ENCODE peak calls at places on chromosome 9, in four cellular contexts. One of them, this sample, is unnamed.
A peak's percentile ranks its signal among the peaks of the same experiment; 100 is the strongest.

GRCh38 chr9:110141118-110141797 is 66.7 kb downstream of the C9orf152 start:
- DNase-seq in CD8-positive, alpha-beta T cell: no peak
- DNase-seq in pancreas: peak; percentile 37
- DNase-seq in astrocyte of the spinal cord: peak; percentile 90
- DNase-seq in this sample: peak; percentile 97

GRCh38 chr9:27340876-27341540 is 44.1 kb upstream of the EQTN start:
- DNase-seq in astrocyte of the spinal cord: peak; percentile 10
- DNase-seq in pancreas: no peak
- DNase-seq in CD8-positive, alpha-beta T cell: no peak
- DNase-seq in this sample: no peak

GRCh38 chr9:19117039-19117716 is 10.1 kb downstream of the PLIN2 start:
- DNase-seq in pancreas: no peak
- DNase-seq in astrocyte of the spinal cord: no peak
- DNase-seq in CD8-positive, alpha-beta T cell: no peak
- DNase-seq in this sample: no peak

GRCh38 chr9:11142965-11143738 is 530.4 kb upstream of the PTPRD start:
- DNase-seq in CD8-positive, alpha-beta T cell: no peak
- DNase-seq in astrocyte of the spinal cord: no peak
- DNase-seq in pancreas: no peak
- DNase-seq in this sample: no peak

GRCh38 chr9:91583996-91584395 is 160.4 kb upstream of the NFIL3 start:
- DNase-seq in astrocyte of the spinal cord: no peak
- DNase-seq in pancreas: no peak
- DNase-seq in CD8-positive, alpha-beta T cell: no peak
- DNase-seq in this sample: no peak

GRCh38 chr9:92631452-92632211 is 38.3 kb downstream of the IPPK start:
- DNase-seq in astrocyte of the spinal cord: peak; percentile 22
- DNase-seq in CD8-positive, alpha-beta T cell: no peak
- DNase-seq in pancreas: no peak
- DNase-seq in this sample: no peak

GRCh38 chr9:96382175-96382574 is 1.3 kb downstream of the SLC35D2 start:
- DNase-seq in CD8-positive, alpha-beta T cell: no peak
- DNase-seq in pancreas: no peak
- DNase-seq in astrocyte of the spinal cord: no peak
- DNase-seq in this sample: no peak

GRCh38 chr9:89759563-89759962 is 154.8 kb downstream of the GADD45G start:
- DNase-seq in CD8-positive, alpha-beta T cell: no peak
- DNase-seq in astrocyte of the spinal cord: no peak
- DNase-seq in pancreas: no peak
- DNase-seq in this sample: no peak

GRCh38 chr9:112831281-112831851 is 59.3 kb downstream of the SLC46A2 start:
- DNase-seq in CD8-positive, alpha-beta T cell: no peak
- DNase-seq in astrocyte of the spinal cord: peak; percentile 9
- DNase-seq in pancreas: no peak
- DNase-seq in this sample: no peak

GRCh38 chr9:79061766-79062165 is 510.0 kb upstream of the TLE4 start:
- DNase-seq in pancreas: no peak
- DNase-seq in CD8-positive, alpha-beta T cell: no peak
- DNase-seq in astrocyte of the spinal cord: no peak
- DNase-seq in this sample: peak; percentile 60

GRCh38 chr9:97438666-97439065 is 26.8 kb downstream of the TDRD7 start:
- DNase-seq in CD8-positive, alpha-beta T cell: no peak
- DNase-seq in pancreas: no peak
- DNase-seq in astrocyte of the spinal cord: no peak
- DNase-seq in this sample: peak; percentile 11

GRCh38 chr9:101711330-101711941 is 27.0 kb downstream of the GRIN3A start:
- DNase-seq in pancreas: no peak
- DNase-seq in CD8-positive, alpha-beta T cell: peak; percentile 10
- DNase-seq in astrocyte of the spinal cord: no peak
- DNase-seq in this sample: no peak

GRCh38 chr9:127921592-127922120 is 4.8 kb upstream of the ST6GALNAC4 start:
- DNase-seq in astrocyte of the spinal cord: peak; percentile 46
- DNase-seq in CD8-positive, alpha-beta T cell: peak; percentile 81
- DNase-seq in pancreas: no peak
- DNase-seq in this sample: no peak

GRCh38 chr9:101028346-101029299 is at the start of gene PLPPR1:
- DNase-seq in CD8-positive, alpha-beta T cell: no peak
- DNase-seq in pancreas: peak; percentile 81
- DNase-seq in astrocyte of the spinal cord: peak; percentile 33
- DNase-seq in this sample: no peak

GRCh38 chr9:90038778-90039177 is 434.0 kb downstream of the GADD45G start:
- DNase-seq in CD8-positive, alpha-beta T cell: no peak
- DNase-seq in astrocyte of the spinal cord: no peak
- DNase-seq in pancreas: no peak
- DNase-seq in this sample: no peak

GRCh38 chr9:114452219-114453169 is 52.8 kb downstream of the WHRN start:
- DNase-seq in CD8-positive, alpha-beta T cell: no peak
- DNase-seq in astrocyte of the spinal cord: no peak
- DNase-seq in pancreas: no peak
- DNase-seq in this sample: no peak

GRCh38 chr9:121550569-121551512 is 51.2 kb upstream of the GGTA1 start:
- DNase-seq in CD8-positive, alpha-beta T cell: peak; percentile 68
- DNase-seq in pancreas: peak; percentile 72
- DNase-seq in astrocyte of the spinal cord: peak; percentile 55
- DNase-seq in this sample: peak; percentile 33

GRCh38 chr9:124742940-124743339 is 28.2 kb downstream of the NR6A1 start:
- DNase-seq in pancreas: no peak
- DNase-seq in CD8-positive, alpha-beta T cell: no peak
- DNase-seq in astrocyte of the spinal cord: no peak
- DNase-seq in this sample: no peak

GRCh38 chr9:73583590-73583989 is 431.9 kb downstream of the ANXA1 start:
- DNase-seq in CD8-positive, alpha-beta T cell: no peak
- DNase-seq in astrocyte of the spinal cord: peak; percentile 67
- DNase-seq in pancreas: no peak
- DNase-seq in this sample: no peak

GRCh38 chr9:99713838-99714306 is 107.8 kb upstream of the NR4A3 start:
- DNase-seq in pancreas: no peak
- DNase-seq in CD8-positive, alpha-beta T cell: no peak
- DNase-seq in astrocyte of the spinal cord: no peak
- DNase-seq in this sample: no peak

GRCh38 chr9:34203275-34204010 is 24.6 kb downstream of the UBAP1 start:
- DNase-seq in pancreas: no peak
- DNase-seq in astrocyte of the spinal cord: no peak
- DNase-seq in CD8-positive, alpha-beta T cell: no peak
- DNase-seq in this sample: peak; percentile 27

GRCh38 chr9:6645153-6646027 is at the start of gene GLDC:
- DNase-seq in astrocyte of the spinal cord: peak; percentile 72
- DNase-seq in CD8-positive, alpha-beta T cell: peak; percentile 16
- DNase-seq in pancreas: peak; percentile 66
- DNase-seq in this sample: peak; percentile 42

GRCh38 chr9:13270734-13271133 is 8.8 kb downstream of the MPDZ start:
- DNase-seq in CD8-positive, alpha-beta T cell: no peak
- DNase-seq in astrocyte of the spinal cord: no peak
- DNase-seq in pancreas: no peak
- DNase-seq in this sample: no peak

GRCh38 chr9:110199643-110200042 is 8.3 kb downstream of the C9orf152 start:
- DNase-seq in pancreas: no peak
- DNase-seq in astrocyte of the spinal cord: no peak
- DNase-seq in CD8-positive, alpha-beta T cell: no peak
- DNase-seq in this sample: no peak

GRCh38 chr9:108484468-108484867 is 371.3 kb downstream of the ACTL7B start:
- DNase-seq in pancreas: no peak
- DNase-seq in CD8-positive, alpha-beta T cell: no peak
- DNase-seq in astrocyte of the spinal cord: no peak
- DNase-seq in this sample: no peak

GRCh38 chr9:108386859-108387384 is 468.9 kb downstream of the ACTL7B start:
- DNase-seq in CD8-positive, alpha-beta T cell: no peak
- DNase-seq in pancreas: no peak
- DNase-seq in astrocyte of the spinal cord: peak; percentile 64
- DNase-seq in this sample: peak; percentile 68

GRCh38 chr9:137982132-137982666 is 104.6 kb downstream of the CACNA1B start:
- DNase-seq in astrocyte of the spinal cord: no peak
- DNase-seq in CD8-positive, alpha-beta T cell: no peak
- DNase-seq in pancreas: no peak
- DNase-seq in this sample: peak; percentile 8

GRCh38 chr9:120950421-120951388 is 24.1 kb upstream of the TRAF1 start:
- DNase-seq in astrocyte of the spinal cord: no peak
- DNase-seq in CD8-positive, alpha-beta T cell: no peak
- DNase-seq in pancreas: no peak
- DNase-seq in this sample: no peak

GRCh38 chr9:132750668-132751067 is 80.4 kb downstream of the GTF3C4 start:
- DNase-seq in pancreas: no peak
- DNase-seq in CD8-positive, alpha-beta T cell: no peak
- DNase-seq in astrocyte of the spinal cord: no peak
- DNase-seq in this sample: no peak

GRCh38 chr9:95399261-95399660 is 81.8 kb upstream of the FANCC start:
- DNase-seq in pancreas: no peak
- DNase-seq in astrocyte of the spinal cord: no peak
- DNase-seq in CD8-positive, alpha-beta T cell: no peak
- DNase-seq in this sample: no peak

GRCh38 chr9:136525207-136525606 is 20.6 kb downstream of the NOTCH1 start:
- DNase-seq in astrocyte of the spinal cord: no peak
- DNase-seq in CD8-positive, alpha-beta T cell: no peak
- DNase-seq in pancreas: no peak
- DNase-seq in this sample: no peak

GRCh38 chr9:96874947-96875459 is 20.7 kb upstream of the ZNF782 start:
- DNase-seq in pancreas: peak; percentile 75
- DNase-seq in CD8-positive, alpha-beta T cell: peak; percentile 28
- DNase-seq in astrocyte of the spinal cord: peak; percentile 71
- DNase-seq in this sample: peak; percentile 46

GRCh38 chr9:34869390-34869789 is 88.7 kb upstream of the PHF24 start:
- DNase-seq in astrocyte of the spinal cord: peak; percentile 18
- DNase-seq in pancreas: no peak
- DNase-seq in CD8-positive, alpha-beta T cell: no peak
- DNase-seq in this sample: peak; percentile 2

GRCh38 chr9:128136816-128137793 is 9.6 kb upstream of the PTGES2 start:
- DNase-seq in pancreas: peak; percentile 9
- DNase-seq in CD8-positive, alpha-beta T cell: no peak
- DNase-seq in astrocyte of the spinal cord: peak; percentile 74
- DNase-seq in this sample: no peak

GRCh38 chr9:84337252-84337651 is 3.3 kb downstream of the SLC28A3 start:
- DNase-seq in astrocyte of the spinal cord: no peak
- DNase-seq in CD8-positive, alpha-beta T cell: no peak
- DNase-seq in pancreas: no peak
- DNase-seq in this sample: no peak

GRCh38 chr9:100052375-100052774 is 46.4 kb downstream of the ERP44 start:
- DNase-seq in CD8-positive, alpha-beta T cell: no peak
- DNase-seq in astrocyte of the spinal cord: no peak
- DNase-seq in pancreas: no peak
- DNase-seq in this sample: no peak

GRCh38 chr9:126690431-126691051 is 76.8 kb downstream of the LMX1B start:
- DNase-seq in pancreas: peak; percentile 43
- DNase-seq in astrocyte of the spinal cord: no peak
- DNase-seq in CD8-positive, alpha-beta T cell: peak; percentile 54
- DNase-seq in this sample: no peak

GRCh38 chr9:34124923-34125322 is 1.6 kb downstream of the DCAF12 start:
- DNase-seq in astrocyte of the spinal cord: no peak
- DNase-seq in CD8-positive, alpha-beta T cell: no peak
- DNase-seq in pancreas: no peak
- DNase-seq in this sample: peak; percentile 8

GRCh38 chr9:9585920-9586319 is 1026.9 kb downstream of the PTPRD start:
- DNase-seq in CD8-positive, alpha-beta T cell: no peak
- DNase-seq in astrocyte of the spinal cord: no peak
- DNase-seq in pancreas: no peak
- DNase-seq in this sample: no peak

GRCh38 chr9:127083598-127083997 is 38.8 kb downstream of the ANGPTL2 start:
- DNase-seq in pancreas: no peak
- DNase-seq in CD8-positive, alpha-beta T cell: no peak
- DNase-seq in astrocyte of the spinal cord: no peak
- DNase-seq in this sample: no peak

DNA sequence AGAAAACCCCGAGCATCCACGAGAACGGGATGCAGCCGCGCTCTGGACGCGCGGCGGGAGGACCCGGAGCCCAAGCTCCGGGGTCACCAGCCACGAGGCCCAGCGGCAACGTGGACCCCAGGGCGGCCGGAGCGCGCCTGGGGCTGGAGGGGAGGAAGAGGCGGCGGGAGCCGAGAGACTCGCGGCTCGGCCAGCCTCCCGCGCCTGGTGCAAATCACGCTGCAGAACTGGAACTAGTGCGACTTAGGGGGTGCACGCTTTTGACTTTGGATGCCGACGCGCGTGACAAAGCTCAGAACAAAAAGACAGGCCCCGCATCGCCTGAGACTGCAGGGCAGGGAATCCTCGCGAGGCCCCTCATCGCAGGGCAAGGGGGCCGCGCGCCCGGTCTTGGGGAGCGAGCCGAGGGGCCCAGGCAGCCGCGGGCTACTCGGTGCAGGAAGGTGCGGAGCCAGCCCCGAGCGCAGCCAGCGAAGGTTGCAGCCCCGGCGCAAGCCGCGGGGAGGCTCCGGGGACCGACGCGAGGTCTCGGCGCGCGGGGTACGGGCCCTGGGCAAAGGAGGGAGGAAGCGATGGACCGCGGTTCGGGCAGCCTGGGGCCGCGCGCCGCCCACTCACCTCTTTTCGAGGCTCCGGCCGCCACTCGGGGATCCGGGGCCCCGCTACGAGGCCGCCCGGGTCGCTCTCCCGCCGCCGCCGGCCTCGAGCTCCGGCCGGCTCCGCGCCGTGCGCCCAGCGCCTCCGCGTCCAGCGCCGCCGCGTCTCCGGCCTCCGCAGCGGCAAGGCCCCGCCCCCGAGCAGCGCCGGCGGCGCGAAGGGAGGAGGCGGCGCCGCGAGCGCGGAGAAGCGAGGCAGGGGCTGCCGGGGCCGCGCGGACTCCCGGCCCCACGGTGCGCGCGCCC is at the start of gene GOLM1:
- DNase-seq in CD8-positive, alpha-beta T cell: no peak
- DNase-seq in astrocyte of the spinal cord: peak; percentile 49
- DNase-seq in pancreas: peak; percentile 49
- DNase-seq in this sample: peak; percentile 59
- TF ChIP-seq CTCF in CD8-positive, alpha-beta T cell: no peak
- TF ChIP-seq CTCF in astrocyte of the spinal cord: peak; percentile 23
- TF ChIP-seq CTCF in pancreas: no peak
- TF ChIP-seq CTCF in this sample: no peak

GRCh38 chr9:2053883-2054845 is 39.0 kb downstream of the SMARCA2 start:
- DNase-seq in CD8-positive, alpha-beta T cell: peak; percentile 68
- DNase-seq in pancreas: peak; percentile 24
- DNase-seq in astrocyte of the spinal cord: peak; percentile 90
- DNase-seq in this sample: peak; percentile 78
- H3K4me3 ChIP-seq in CD8-positive, alpha-beta T cell: no peak overlapping the region
- H3K4me3 ChIP-seq in pancreas: no peak overlapping the region
- H3K4me3 ChIP-seq in astrocyte of the spinal cord: no peak overlapping the region
- H3K4me3 ChIP-seq in this sample: no peak overlapping the region

GRCh38 chr9:16257604-16258003 is 612.9 kb downstream of the BNC2 start:
- DNase-seq in astrocyte of the spinal cord: no peak
- DNase-seq in CD8-positive, alpha-beta T cell: no peak
- DNase-seq in pancreas: no peak
- DNase-seq in this sample: peak; percentile 44
- TF ChIP-seq CTCF in astrocyte of the spinal cord: peak; percentile 62
- TF ChIP-seq CTCF in CD8-positive, alpha-beta T cell: no peak
- TF ChIP-seq CTCF in pancreas: peak; percentile 31
- TF ChIP-seq CTCF in this sample: peak; percentile 72

GRCh38 chr9:71098801-71099200 is 22.6 kb downstream of the TRPM3 start:
- DNase-seq in pancreas: no peak
- DNase-seq in CD8-positive, alpha-beta T cell: no peak
- DNase-seq in astrocyte of the spinal cord: no peak
- DNase-seq in this sample: no peak
- H3K4me3 ChIP-seq in pancreas: no peak overlapping the region
- H3K4me3 ChIP-seq in CD8-positive, alpha-beta T cell: no peak overlapping the region
- H3K4me3 ChIP-seq in astrocyte of the spinal cord: no peak overlapping the region
- H3K4me3 ChIP-seq in this sample: no peak overlapping the region

This sample was measured in foreskin fibroblast.